ENCODE peak calls at places on chromosomes 5 and 9, in seven cellular contexts. T, F, G, L, M, K and V are unnamed samples.

GRCh38 chr5:58457040-58457439 is 2.8 kb downstream of the PLK2 start:
- DNase-seq in T (no peak), F (no peak), G (peak), L (no peak), M (no peak), K (no peak), V (no peak)

GRCh38 chr9:120913673-120914266 is 12.8 kb downstream of the TRAF1 start:
- DNase-seq in T (no peak), F (no peak), G (no peak), L (no peak), M (peak), K (no peak), V (no peak)

GRCh38 chr9:4111233-4112000 is 188.5 kb downstream of the GLIS3 start:
- DNase-seq in T (no peak), F (no peak), G (no peak), L (no peak), M (no peak), K (no peak), V (no peak)

GRCh38 chr5:14809369-14810144 is 62.0 kb downstream of the ANKH start:
- DNase-seq in T (peak), F (peak), G (peak), L (no peak), M (no peak), K (no peak), V (peak)

GRCh38 chr5:97243352-97243751 is 60.3 kb upstream of the RIOK2 start:
- DNase-seq in T (no peak), F (no peak), G (no peak), L (no peak), M (no peak), K (no peak), V (no peak)

GRCh38 chr5:157710887-157711286 is 20.3 kb upstream of the THG1L start:
- DNase-seq in T (no peak), F (no peak), G (peak), L (no peak), M (no peak), K (no peak), V (no peak)

GRCh38 chr5:150085191-150085912 is 1.0 kb downstream of the CSF1R start:
- DNase-seq in T (no peak), F (no peak), G (no peak), L (no peak), M (no peak), K (no peak), V (no peak)

GRCh38 chr9:95076696-95077052 is 240.8 kb downstream of the FANCC start:
- DNase-seq in T (no peak), F (no peak), G (no peak), L (no peak), M (no peak), K (no peak), V (no peak)

GRCh38 chr5:165805756-165806155 is 2300.3 kb downstream of the MAT2B start:
- DNase-seq in T (no peak), F (no peak), G (no peak), L (peak), M (no peak), K (no peak), V (no peak)

GRCh38 chr9:128152133-128152780 is 3.0 kb downstream of the LCN2 start:
- DNase-seq in T (no peak), F (no peak), G (no peak), L (no peak), M (no peak), K (no peak), V (no peak)

GRCh38 chr9:134473353-134474057 is 147.2 kb downstream of the RXRA start:
- DNase-seq in T (no peak), F (no peak), G (no peak), L (no peak), M (no peak), K (no peak), V (no peak)

GRCh38 chr5:142309747-142310318 is 15.0 kb downstream of the SPRY4 start:
- DNase-seq in T (no peak), F (no peak), G (no peak), L (no peak), M (no peak), K (no peak), V (no peak)

GRCh38 chr5:132190161-132190817 is 37.4 kb downstream of the P4HA2 start:
- DNase-seq in T (peak), F (peak), G (peak), L (peak), M (peak), K (peak), V (no peak)